ENCODE peak calls at places on chromosomes 1 and 21, in seven cellular contexts. One of them, this sample, is unnamed.

GRCh38 chr1:164757627-164758026 is 198.6 kb downstream of the PBX1 start:
- DNase-seq in heart left ventricle: no peak
- DNase-seq in A549: no peak
- DNase-seq in colonic mucosa: no peak
- DNase-seq in tibial nerve: no peak
- DNase-seq in right lobe of liver: no peak
- DNase-seq in psoas muscle: no peak
- DNase-seq in this sample: no peak

GRCh38 chr1:174142836-174143235 is 16.5 kb upstream of the RABGAP1L start:
- DNase-seq in heart left ventricle: no peak
- DNase-seq in A549: no peak
- DNase-seq in colonic mucosa: no peak
- DNase-seq in tibial nerve: no peak
- DNase-seq in right lobe of liver: no peak
- DNase-seq in psoas muscle: no peak
- DNase-seq in this sample: no peak

GRCh38 chr1:90809093-90809492 is 92.0 kb upstream of the BARHL2 start:
- DNase-seq in heart left ventricle: no peak
- DNase-seq in A549: no peak
- DNase-seq in colonic mucosa: no peak
- DNase-seq in tibial nerve: no peak
- DNase-seq in right lobe of liver: no peak
- DNase-seq in psoas muscle: no peak
- DNase-seq in this sample: no peak

GRCh38 chr1:9319789-9320519 is 27.3 kb downstream of the SPSB1 start:
- DNase-seq in heart left ventricle: no peak
- DNase-seq in A549: no peak
- DNase-seq in colonic mucosa: no peak
- DNase-seq in tibial nerve: no peak
- DNase-seq in right lobe of liver: no peak
- DNase-seq in psoas muscle: no peak
- DNase-seq in this sample: no peak

GRCh38 chr21:45833437-45833836 is 148.1 kb upstream of the COL6A1 start:
- DNase-seq in heart left ventricle: peak; percentile 60
- DNase-seq in A549: no peak
- DNase-seq in colonic mucosa: no peak
- DNase-seq in tibial nerve: no peak
- DNase-seq in right lobe of liver: no peak
- DNase-seq in psoas muscle: no peak
- DNase-seq in this sample: no peak

GRCh38 chr1:177897601-177898376 is 72.1 kb downstream of the SEC16B start:
- DNase-seq in heart left ventricle: no peak
- DNase-seq in A549: no peak
- DNase-seq in colonic mucosa: peak; percentile 63
- DNase-seq in tibial nerve: no peak
- DNase-seq in right lobe of liver: no peak
- DNase-seq in psoas muscle: no peak
- DNase-seq in this sample: no peak

GRCh38 chr1:37502104-37502503 is 12.5 kb downstream of the MEAF6 start:
- DNase-seq in heart left ventricle: no peak
- DNase-seq in A549: no peak
- DNase-seq in colonic mucosa: no peak
- DNase-seq in tibial nerve: no peak
- DNase-seq in right lobe of liver: no peak
- DNase-seq in psoas muscle: no peak
- DNase-seq in this sample: no peak

GRCh38 chr1:203346060-203346754 is 4.7 kb downstream of the FMOD start:
- DNase-seq in heart left ventricle: no peak
- DNase-seq in A549: no peak
- DNase-seq in colonic mucosa: no peak
- DNase-seq in tibial nerve: no peak
- DNase-seq in right lobe of liver: no peak
- DNase-seq in psoas muscle: no peak
- DNase-seq in this sample: no peak

GRCh38 chr21:35232545-35233176 is 183.6 kb upstream of the RUNX1 start:
- DNase-seq in heart left ventricle: no peak
- DNase-seq in A549: peak; percentile 19
- DNase-seq in colonic mucosa: no peak
- DNase-seq in tibial nerve: no peak
- DNase-seq in right lobe of liver: no peak
- DNase-seq in psoas muscle: peak; percentile 32
- DNase-seq in this sample: no peak

GRCh38 chr1:197905699-197906351 is 3.4 kb downstream of the C1orf53 start:
- DNase-seq in heart left ventricle: no peak
- DNase-seq in A549: no peak
- DNase-seq in colonic mucosa: no peak
- DNase-seq in tibial nerve: no peak
- DNase-seq in right lobe of liver: no peak
- DNase-seq in psoas muscle: no peak
- DNase-seq in this sample: no peak

GRCh38 chr1:107965112-107965991 is at the start of gene VAV3:
- DNase-seq in heart left ventricle: peak; percentile 81
- DNase-seq in A549: peak; percentile 67
- DNase-seq in colonic mucosa: peak; percentile 61
- DNase-seq in tibial nerve: peak; percentile 25
- DNase-seq in right lobe of liver: peak; percentile 67
- DNase-seq in psoas muscle: peak; percentile 76
- DNase-seq in this sample: peak; percentile 84

GRCh38 chr1:20717452-20718342 is at the start of gene KIF17:
- DNase-seq in heart left ventricle: peak; percentile 80
- DNase-seq in A549: peak; percentile 48
- DNase-seq in colonic mucosa: peak; percentile 78
- DNase-seq in tibial nerve: peak; percentile 39
- DNase-seq in right lobe of liver: peak; percentile 82
- DNase-seq in psoas muscle: peak; percentile 79
- DNase-seq in this sample: peak; percentile 64

GRCh38 chr1:216531308-216532239 is 108.3 kb upstream of the USH2A start:
- DNase-seq in heart left ventricle: no peak
- DNase-seq in A549: no peak
- DNase-seq in colonic mucosa: no peak
- DNase-seq in tibial nerve: no peak
- DNase-seq in right lobe of liver: peak; percentile 50
- DNase-seq in psoas muscle: no peak
- DNase-seq in this sample: no peak

GRCh38 chr1:90106271-90106670 is 111.4 kb downstream of the ZNF326 start:
- DNase-seq in heart left ventricle: no peak
- DNase-seq in A549: no peak
- DNase-seq in colonic mucosa: no peak
- DNase-seq in tibial nerve: no peak
- DNase-seq in right lobe of liver: no peak
- DNase-seq in psoas muscle: no peak
- DNase-seq in this sample: no peak

GRCh38 chr1:154557939-154558609 is 388 bp downstream of the UBE2Q1 start:
- DNase-seq in heart left ventricle: peak; percentile 69
- DNase-seq in A549: no peak
- DNase-seq in colonic mucosa: peak; percentile 42
- DNase-seq in tibial nerve: no peak
- DNase-seq in right lobe of liver: peak; percentile 63
- DNase-seq in psoas muscle: peak; percentile 48
- DNase-seq in this sample: peak; percentile 50

GRCh38 chr1:155309423-155310021 is 856 bp downstream of the FDPS start:
- DNase-seq in heart left ventricle: peak; percentile 52
- DNase-seq in A549: peak; percentile 33
- DNase-seq in colonic mucosa: peak; percentile 53
- DNase-seq in tibial nerve: no peak
- DNase-seq in right lobe of liver: peak; percentile 75
- DNase-seq in psoas muscle: no peak
- DNase-seq in this sample: peak; percentile 29

GRCh38 chr1:2128189-2128901 is 66.2 kb downstream of the FAAP20 start:
- DNase-seq in heart left ventricle: no peak
- DNase-seq in A549: no peak
- DNase-seq in colonic mucosa: no peak
- DNase-seq in tibial nerve: no peak
- DNase-seq in right lobe of liver: no peak
- DNase-seq in psoas muscle: no peak
- DNase-seq in this sample: no peak

GRCh38 chr1:47389735-47390134 is 26.4 kb upstream of the FOXE3 start:
- DNase-seq in heart left ventricle: no peak
- DNase-seq in A549: no peak
- DNase-seq in colonic mucosa: no peak
- DNase-seq in tibial nerve: no peak
- DNase-seq in right lobe of liver: no peak
- DNase-seq in psoas muscle: no peak
- DNase-seq in this sample: no peak

GRCh38 chr1:159897962-159898361 is 2.0 kb downstream of the CFAP45 start:
- DNase-seq in heart left ventricle: no peak
- DNase-seq in A549: no peak
- DNase-seq in colonic mucosa: no peak
- DNase-seq in tibial nerve: no peak
- DNase-seq in right lobe of liver: no peak
- DNase-seq in psoas muscle: no peak
- DNase-seq in this sample: no peak

GRCh38 chr1:225470691-225471452 is 43.0 kb upstream of the LBR start:
- DNase-seq in heart left ventricle: no peak
- DNase-seq in A549: no peak
- DNase-seq in colonic mucosa: no peak
- DNase-seq in tibial nerve: peak; percentile 6
- DNase-seq in right lobe of liver: peak; percentile 39
- DNase-seq in psoas muscle: no peak
- DNase-seq in this sample: no peak

GRCh38 chr1:160258177-160258798 is 4.1 kb downstream of the DCAF8 start:
- DNase-seq in heart left ventricle: no peak
- DNase-seq in A549: no peak
- DNase-seq in colonic mucosa: no peak
- DNase-seq in tibial nerve: no peak
- DNase-seq in right lobe of liver: no peak
- DNase-seq in psoas muscle: no peak
- DNase-seq in this sample: no peak

GRCh38 chr1:61053281-61053711 is 29.1 kb upstream of the NFIA start:
- DNase-seq in heart left ventricle: no peak
- DNase-seq in A549: no peak
- DNase-seq in colonic mucosa: no peak
- DNase-seq in tibial nerve: no peak
- DNase-seq in right lobe of liver: no peak
- DNase-seq in psoas muscle: no peak
- DNase-seq in this sample: no peak

GRCh38 chr1:25727819-25728286 is 72.1 kb upstream of the SELENON start:
- DNase-seq in heart left ventricle: peak; percentile 88
- DNase-seq in A549: no peak
- DNase-seq in colonic mucosa: peak; percentile 70
- DNase-seq in tibial nerve: no peak
- DNase-seq in right lobe of liver: peak; percentile 74
- DNase-seq in psoas muscle: peak; percentile 64
- DNase-seq in this sample: peak; percentile 80

GRCh38 chr1:153127296-153127695 is 14.0 kb upstream of the SPRR2F start:
- DNase-seq in heart left ventricle: no peak
- DNase-seq in A549: no peak
- DNase-seq in colonic mucosa: no peak
- DNase-seq in tibial nerve: no peak
- DNase-seq in right lobe of liver: no peak
- DNase-seq in psoas muscle: no peak
- DNase-seq in this sample: no peak

GRCh38 chr1:67174716-67175284 is 8.5 kb downstream of the IL23R start:
- DNase-seq in heart left ventricle: no peak
- DNase-seq in A549: no peak
- DNase-seq in colonic mucosa: no peak
- DNase-seq in tibial nerve: no peak
- DNase-seq in right lobe of liver: no peak
- DNase-seq in psoas muscle: no peak
- DNase-seq in this sample: no peak

DNA sequence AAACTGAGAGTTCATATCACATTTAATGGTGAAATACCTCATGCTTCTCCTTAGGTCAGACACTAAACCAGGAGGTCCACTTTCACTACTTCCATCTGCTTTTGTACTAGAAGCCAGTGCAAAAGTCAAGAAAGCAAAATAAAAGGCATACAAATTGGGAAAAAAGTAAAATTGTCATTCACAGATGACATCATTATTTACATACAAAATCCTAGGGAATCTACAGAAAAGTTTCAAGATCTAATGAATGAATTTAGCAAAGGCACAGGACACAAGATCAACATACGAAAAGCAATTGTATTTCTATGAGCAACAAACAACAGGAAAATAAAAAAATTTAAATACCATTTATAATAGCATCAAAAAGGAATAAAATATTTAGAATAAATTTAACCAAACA is 41.5 kb downstream of the LYST start:
- DNase-seq in heart left ventricle: no peak
- DNase-seq in A549: no peak
- DNase-seq in colonic mucosa: no peak
- DNase-seq in tibial nerve: no peak
- DNase-seq in right lobe of liver: no peak
- DNase-seq in psoas muscle: no peak
- DNase-seq in this sample: no peak
- H3K4me1 ChIP-seq in heart left ventricle: no peaks in the 10 kb centered on the region
- H3K4me1 ChIP-seq in A549: peaks cover 5% of the 10 kb centered on the region
- H3K4me1 ChIP-seq in colonic mucosa: no peaks in the 10 kb centered on the region
- H3K4me1 ChIP-seq in tibial nerve: no peaks in the 10 kb centered on the region
- H3K4me1 ChIP-seq in right lobe of liver: peaks cover 10% of the 10 kb centered on the region
- H3K4me1 ChIP-seq in psoas muscle: peaks cover 6% of the 10 kb centered on the region
- H3K4me1 ChIP-seq in this sample: no peaks in the 10 kb centered on the region

GRCh38 chr1:39133340-39133684 is 71.2 kb upstream of the MACF1 start:
- DNase-seq in heart left ventricle: no peak
- DNase-seq in A549: no peak
- DNase-seq in colonic mucosa: no peak
- DNase-seq in tibial nerve: no peak
- DNase-seq in right lobe of liver: no peak
- DNase-seq in psoas muscle: no peak
- DNase-seq in this sample: no peak
- TF ChIP-seq CTCF in heart left ventricle: no peak
- TF ChIP-seq CTCF in A549: no peak
- TF ChIP-seq CTCF in colonic mucosa: no peak
- TF ChIP-seq CTCF in tibial nerve: no peak
- TF ChIP-seq CTCF in right lobe of liver: no peak
- TF ChIP-seq CTCF in psoas muscle: no peak
- TF ChIP-seq CTCF in this sample: no peak

DNA sequence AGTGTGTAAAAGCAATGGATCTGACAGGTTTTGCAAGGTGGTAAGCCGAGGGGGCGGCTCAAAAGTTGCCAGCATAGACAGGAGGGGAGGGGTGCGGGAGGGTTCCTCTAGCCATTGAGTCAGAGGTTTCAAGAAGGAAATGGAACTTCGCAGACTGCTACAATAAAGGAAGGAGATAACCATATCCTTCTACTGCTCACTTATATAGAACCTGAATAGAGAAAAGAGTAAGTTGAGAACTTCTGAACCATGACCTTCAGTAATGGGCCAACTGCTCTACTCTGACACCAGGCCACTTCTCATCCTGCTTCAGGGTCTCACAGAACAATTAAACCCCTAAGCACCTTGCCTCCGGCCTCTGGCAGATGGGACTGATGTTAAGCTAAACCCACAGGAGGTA is 26.3 kb upstream of the BCAR3 start:
- DNase-seq in heart left ventricle: no peak
- DNase-seq in A549: no peak
- DNase-seq in colonic mucosa: no peak
- DNase-seq in tibial nerve: no peak
- DNase-seq in right lobe of liver: peak; percentile 20
- DNase-seq in psoas muscle: no peak
- DNase-seq in this sample: no peak
- H3K4me3 ChIP-seq in heart left ventricle: no peak overlapping the region
- H3K4me3 ChIP-seq in A549: no peak overlapping the region
- H3K4me3 ChIP-seq in colonic mucosa: no peak overlapping the region
- H3K4me3 ChIP-seq in tibial nerve: no peak overlapping the region
- H3K4me3 ChIP-seq in right lobe of liver: no peak overlapping the region
- H3K4me3 ChIP-seq in psoas muscle: no peak overlapping the region
- H3K4me3 ChIP-seq in this sample: no peak overlapping the region

DNA sequence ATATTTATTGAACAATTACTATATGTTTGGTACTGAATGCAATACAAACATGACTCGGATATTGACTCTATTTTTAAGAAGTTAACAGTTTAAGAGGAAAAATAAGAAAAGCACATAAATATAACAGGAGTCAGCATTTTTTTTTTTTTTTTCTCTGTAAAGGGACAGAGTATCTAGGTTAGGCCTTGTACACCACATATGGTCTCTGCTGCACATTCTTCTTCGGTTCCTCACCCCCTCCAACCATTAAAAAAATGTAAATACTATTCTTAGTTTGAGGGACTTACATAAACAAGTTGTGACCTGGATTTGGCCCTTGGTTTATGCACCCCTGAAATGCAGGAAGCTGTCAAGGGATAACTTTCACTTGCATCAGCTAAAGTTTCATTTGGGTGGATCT is 40.3 kb downstream of the PHC2 start:
- DNase-seq in heart left ventricle: no peak
- DNase-seq in A549: no peak
- DNase-seq in colonic mucosa: no peak
- DNase-seq in tibial nerve: no peak
- DNase-seq in right lobe of liver: no peak
- DNase-seq in psoas muscle: no peak
- DNase-seq in this sample: no peak
- H3K4me1 ChIP-seq in heart left ventricle: peaks cover 5% of the 10 kb centered on the region
- H3K4me1 ChIP-seq in A549: no peaks in the 10 kb centered on the region
- H3K4me1 ChIP-seq in colonic mucosa: no peaks in the 10 kb centered on the region
- H3K4me1 ChIP-seq in tibial nerve: peaks cover 24% of the 10 kb centered on the region
- H3K4me1 ChIP-seq in right lobe of liver: no peaks in the 10 kb centered on the region
- H3K4me1 ChIP-seq in psoas muscle: peaks cover 24% of the 10 kb centered on the region
- H3K4me1 ChIP-seq in this sample: peaks cover 72% of the 10 kb centered on the region